ENCODE peak calls at places on chromosomes 5 and 9, in ten cellular contexts. One of them, this sample, is unnamed.

GRCh38 chr5:135330798-135331096 is 68.3 kb downstream of the MACROH2A1 start:
- DNase-seq in CD4-positive, alpha-beta T cell: no peak
- DNase-seq in natural killer cell: no peak
- DNase-seq in PC-3: no peak
- DNase-seq in ovary: no peak
- DNase-seq in colonic mucosa: no peak
- DNase-seq in thoracic aorta: no peak
- DNase-seq in RWPE1: no peak
- DNase-seq in AG09309: no peak
- DNase-seq in lower lobe of right lung: no peak
- DNase-seq in this sample: no peak

GRCh38 chr9:113984639-113985380 is 93.3 kb downstream of the AMBP start:
- DNase-seq in AG09309: no peak
- DNase-seq in lower lobe of right lung: no peak
- DNase-seq in RWPE1: no peak
- DNase-seq in thoracic aorta: no peak
- DNase-seq in CD4-positive, alpha-beta T cell: no peak
- DNase-seq in natural killer cell: no peak
- DNase-seq in ovary: no peak
- DNase-seq in colonic mucosa: no peak
- DNase-seq in PC-3: no peak
- DNase-seq in this sample: no peak

GRCh38 chr9:113985968-113986585 is 92.0 kb downstream of the AMBP start:
- DNase-seq in lower lobe of right lung: no peak
- DNase-seq in thoracic aorta: no peak
- DNase-seq in colonic mucosa: no peak
- DNase-seq in PC-3: no peak
- DNase-seq in RWPE1: no peak
- DNase-seq in AG09309: no peak
- DNase-seq in natural killer cell: no peak
- DNase-seq in ovary: no peak
- DNase-seq in CD4-positive, alpha-beta T cell: no peak
- DNase-seq in this sample: no peak

GRCh38 chr9:125413579-125413978 is 152.0 kb downstream of the GAPVD1 start:
- DNase-seq in natural killer cell: no peak
- DNase-seq in PC-3: no peak
- DNase-seq in colonic mucosa: no peak
- DNase-seq in ovary: no peak
- DNase-seq in RWPE1: no peak
- DNase-seq in lower lobe of right lung: no peak
- DNase-seq in CD4-positive, alpha-beta T cell: no peak
- DNase-seq in AG09309: no peak
- DNase-seq in thoracic aorta: no peak
- DNase-seq in this sample: no peak

GRCh38 chr5:87151547-87151946 is 116.1 kb upstream of the RASA1 start:
- DNase-seq in CD4-positive, alpha-beta T cell: no peak
- DNase-seq in RWPE1: peak; percentile 49
- DNase-seq in PC-3: peak; percentile 97
- DNase-seq in colonic mucosa: no peak
- DNase-seq in ovary: no peak
- DNase-seq in thoracic aorta: no peak
- DNase-seq in lower lobe of right lung: no peak
- DNase-seq in AG09309: peak; percentile 44
- DNase-seq in natural killer cell: no peak
- DNase-seq in this sample: no peak

GRCh38 chr5:145838276-145838675 is 3.1 kb upstream of the PRELID2 start:
- DNase-seq in PC-3: no peak
- DNase-seq in natural killer cell: no peak
- DNase-seq in thoracic aorta: no peak
- DNase-seq in colonic mucosa: no peak
- DNase-seq in CD4-positive, alpha-beta T cell: no peak
- DNase-seq in AG09309: no peak
- DNase-seq in ovary: no peak
- DNase-seq in RWPE1: no peak
- DNase-seq in lower lobe of right lung: no peak
- DNase-seq in this sample: no peak

GRCh38 chr5:72452515-72453259 is 54.5 kb downstream of the ZNF366 start:
- DNase-seq in RWPE1: peak; percentile 92
- DNase-seq in CD4-positive, alpha-beta T cell: no peak
- DNase-seq in PC-3: peak; percentile 77
- DNase-seq in natural killer cell: no peak
- DNase-seq in lower lobe of right lung: no peak
- DNase-seq in ovary: peak; percentile 77
- DNase-seq in AG09309: peak; percentile 55
- DNase-seq in thoracic aorta: peak; percentile 59
- DNase-seq in colonic mucosa: peak; percentile 80
- DNase-seq in this sample: no peak

GRCh38 chr9:131525643-131526565 is 5.2 kb downstream of the UCK1 start:
- DNase-seq in RWPE1: no peak
- DNase-seq in colonic mucosa: no peak
- DNase-seq in thoracic aorta: no peak
- DNase-seq in AG09309: no peak
- DNase-seq in ovary: no peak
- DNase-seq in PC-3: no peak
- DNase-seq in lower lobe of right lung: no peak
- DNase-seq in natural killer cell: no peak
- DNase-seq in CD4-positive, alpha-beta T cell: no peak
- DNase-seq in this sample: no peak

GRCh38 chr5:109619024-109619460 is 70.7 kb upstream of the MAN2A1 start:
- DNase-seq in PC-3: no peak
- DNase-seq in natural killer cell: no peak
- DNase-seq in RWPE1: no peak
- DNase-seq in ovary: no peak
- DNase-seq in colonic mucosa: no peak
- DNase-seq in CD4-positive, alpha-beta T cell: no peak
- DNase-seq in thoracic aorta: no peak
- DNase-seq in lower lobe of right lung: no peak
- DNase-seq in AG09309: no peak
- DNase-seq in this sample: no peak

GRCh38 chr9:88747768-88748167 is 212.8 kb downstream of the NXNL2 start:
- DNase-seq in RWPE1: peak; percentile 82
- DNase-seq in CD4-positive, alpha-beta T cell: no peak
- DNase-seq in thoracic aorta: no peak
- DNase-seq in colonic mucosa: peak; percentile 33
- DNase-seq in ovary: no peak
- DNase-seq in lower lobe of right lung: no peak
- DNase-seq in AG09309: peak; percentile 84
- DNase-seq in natural killer cell: no peak
- DNase-seq in PC-3: peak; percentile 72
- DNase-seq in this sample: no peak

GRCh38 chr9:134355561-134356278 is 29.5 kb downstream of the RXRA start:
- DNase-seq in CD4-positive, alpha-beta T cell: no peak
- DNase-seq in thoracic aorta: no peak
- DNase-seq in RWPE1: peak; percentile 88
- DNase-seq in lower lobe of right lung: peak; percentile 85
- DNase-seq in ovary: no peak
- DNase-seq in natural killer cell: no peak
- DNase-seq in PC-3: peak; percentile 29
- DNase-seq in AG09309: no peak
- DNase-seq in colonic mucosa: peak; percentile 84
- DNase-seq in this sample: no peak

GRCh38 chr9:97502222-97502983 is 937 bp downstream of the TMOD1 start:
- DNase-seq in CD4-positive, alpha-beta T cell: no peak
- DNase-seq in thoracic aorta: no peak
- DNase-seq in RWPE1: no peak
- DNase-seq in lower lobe of right lung: peak; percentile 49
- DNase-seq in natural killer cell: no peak
- DNase-seq in PC-3: no peak
- DNase-seq in ovary: no peak
- DNase-seq in colonic mucosa: no peak
- DNase-seq in AG09309: no peak
- DNase-seq in this sample: no peak

GRCh38 chr9:97500263-97500662 is 1.2 kb upstream of the TMOD1 start:
- DNase-seq in lower lobe of right lung: no peak
- DNase-seq in ovary: no peak
- DNase-seq in thoracic aorta: no peak
- DNase-seq in RWPE1: no peak
- DNase-seq in CD4-positive, alpha-beta T cell: no peak
- DNase-seq in AG09309: no peak
- DNase-seq in natural killer cell: no peak
- DNase-seq in colonic mucosa: no peak
- DNase-seq in PC-3: no peak
- DNase-seq in this sample: no peak

GRCh38 chr9:97501972-97502221 is 431 bp downstream of the TMOD1 start:
- DNase-seq in PC-3: no peak
- DNase-seq in thoracic aorta: no peak
- DNase-seq in lower lobe of right lung: no peak
- DNase-seq in natural killer cell: no peak
- DNase-seq in colonic mucosa: no peak
- DNase-seq in AG09309: no peak
- DNase-seq in RWPE1: no peak
- DNase-seq in ovary: no peak
- DNase-seq in CD4-positive, alpha-beta T cell: no peak
- DNase-seq in this sample: no peak

GRCh38 chr9:97500765-97501176 is 695 bp upstream of the TMOD1 start:
- DNase-seq in lower lobe of right lung: no peak
- DNase-seq in ovary: no peak
- DNase-seq in natural killer cell: no peak
- DNase-seq in colonic mucosa: no peak
- DNase-seq in CD4-positive, alpha-beta T cell: no peak
- DNase-seq in AG09309: no peak
- DNase-seq in RWPE1: no peak
- DNase-seq in thoracic aorta: no peak
- DNase-seq in PC-3: no peak
- DNase-seq in this sample: no peak

DNA sequence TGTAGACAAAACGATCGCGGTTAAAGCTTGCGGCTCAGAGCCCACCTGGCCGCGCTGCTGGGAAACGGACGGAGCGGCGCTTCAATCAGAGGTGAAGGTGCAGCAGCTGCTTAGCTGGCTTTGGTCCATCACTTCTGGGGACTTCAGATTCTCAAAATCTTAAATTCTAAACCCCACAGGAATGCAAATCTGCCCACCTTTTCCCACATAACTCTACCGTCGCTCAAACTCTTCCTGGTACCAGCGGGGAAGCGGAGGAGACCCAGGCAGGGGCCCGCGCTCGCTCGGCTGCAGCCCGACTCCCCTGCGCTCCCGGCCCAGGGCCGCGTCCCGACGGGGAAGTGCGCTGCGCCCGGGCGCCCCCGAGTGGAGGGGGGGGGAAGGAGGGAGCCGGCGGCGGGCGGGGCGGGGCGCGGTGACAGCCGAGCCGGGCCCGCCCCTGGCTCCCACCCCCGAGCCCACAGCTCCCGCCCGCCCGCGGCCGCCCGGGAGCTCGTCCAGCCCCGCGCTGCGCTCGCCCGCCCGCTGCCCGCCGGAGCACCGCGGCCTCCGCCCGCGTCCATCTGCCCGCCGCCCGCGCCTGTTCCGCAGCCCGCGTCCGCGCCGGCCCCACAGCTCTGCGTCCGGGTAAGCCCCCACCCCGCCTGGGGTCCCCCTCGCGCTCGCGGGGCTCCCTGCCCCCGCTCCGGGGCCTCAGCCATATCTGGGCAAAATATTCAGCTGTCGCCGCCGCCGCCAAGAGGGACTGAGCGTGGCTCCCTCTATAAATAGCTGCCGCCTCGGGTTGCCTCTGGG is at the start of gene TMOD1:
- DNase-seq in RWPE1: peak; percentile 93
- DNase-seq in thoracic aorta: no peak
- DNase-seq in CD4-positive, alpha-beta T cell: no peak
- DNase-seq in colonic mucosa: peak; percentile 75
- DNase-seq in PC-3: peak; percentile 58
- DNase-seq in AG09309: no peak
- DNase-seq in natural killer cell: peak; percentile 28
- DNase-seq in ovary: peak; percentile 83
- DNase-seq in lower lobe of right lung: peak; percentile 78
- DNase-seq in this sample: no peak
- TF ChIP-seq CTCF in RWPE1: peak; percentile 70
- TF ChIP-seq CTCF in thoracic aorta: peak; percentile 18
- TF ChIP-seq CTCF in CD4-positive, alpha-beta T cell: no peak
- TF ChIP-seq CTCF in colonic mucosa: no peak
- TF ChIP-seq CTCF in PC-3: peak; percentile 25
- TF ChIP-seq CTCF in AG09309: no peak
- TF ChIP-seq CTCF in natural killer cell: no peak
- TF ChIP-seq CTCF in ovary: no peak
- TF ChIP-seq CTCF in lower lobe of right lung: peak; percentile 17
- TF ChIP-seq CTCF in this sample: no peak

DNA sequence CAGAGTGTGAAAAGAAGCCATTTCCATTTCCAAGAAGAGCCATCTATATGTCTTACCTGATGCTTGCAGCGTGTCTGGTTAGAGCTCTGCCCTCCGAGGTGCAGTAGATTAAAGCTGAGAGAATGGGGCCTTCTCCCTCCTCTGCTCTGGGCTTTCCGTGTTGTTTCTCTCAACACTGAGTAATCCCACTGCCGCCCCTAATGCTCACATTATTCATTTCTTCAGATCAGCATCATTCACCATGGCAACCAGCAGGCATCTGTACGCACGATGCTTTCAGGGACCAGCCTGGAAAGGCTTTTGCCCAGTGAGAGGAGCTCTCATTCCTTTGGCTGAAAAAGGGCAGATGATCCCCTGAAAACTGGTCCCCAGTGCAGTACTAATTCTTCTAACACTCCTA is 79.6 kb downstream of the CYFIP2 start:
- DNase-seq in natural killer cell: no peak
- DNase-seq in thoracic aorta: no peak
- DNase-seq in lower lobe of right lung: no peak
- DNase-seq in CD4-positive, alpha-beta T cell: no peak
- DNase-seq in RWPE1: no peak
- DNase-seq in PC-3: no peak
- DNase-seq in colonic mucosa: no peak
- DNase-seq in ovary: no peak
- DNase-seq in AG09309: no peak
- DNase-seq in this sample: no peak
- TF ChIP-seq CTCF in natural killer cell: no peak
- TF ChIP-seq CTCF in thoracic aorta: no peak
- TF ChIP-seq CTCF in lower lobe of right lung: no peak
- TF ChIP-seq CTCF in CD4-positive, alpha-beta T cell: no peak
- TF ChIP-seq CTCF in RWPE1: no peak
- TF ChIP-seq CTCF in PC-3: no peak
- TF ChIP-seq CTCF in colonic mucosa: no peak
- TF ChIP-seq CTCF in ovary: no peak
- TF ChIP-seq CTCF in AG09309: no peak
- TF ChIP-seq CTCF in this sample: no peak

DNA sequence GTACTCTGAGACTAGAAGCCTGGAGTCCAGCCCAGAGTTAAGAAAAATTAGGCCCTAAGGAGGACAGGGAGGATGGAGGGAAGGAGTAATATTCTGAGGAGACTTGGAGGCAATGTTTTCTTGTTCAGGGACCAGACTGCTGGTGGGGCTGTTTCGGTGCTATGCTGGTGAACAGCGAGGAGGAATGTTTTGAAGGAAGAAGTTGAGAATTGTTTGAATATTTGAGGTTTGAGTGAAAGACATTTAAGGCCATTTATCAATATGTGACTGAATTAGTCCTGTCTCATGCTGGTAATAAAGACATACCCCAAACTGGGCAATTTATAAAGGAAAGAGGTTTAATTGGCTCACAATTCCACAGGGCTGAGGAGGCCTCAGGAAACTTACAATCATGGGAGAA is 552.5 kb upstream of the DAB2 start:
- DNase-seq in thoracic aorta: no peak
- DNase-seq in lower lobe of right lung: no peak
- DNase-seq in colonic mucosa: no peak
- DNase-seq in natural killer cell: no peak
- DNase-seq in CD4-positive, alpha-beta T cell: no peak
- DNase-seq in PC-3: no peak
- DNase-seq in RWPE1: no peak
- DNase-seq in ovary: no peak
- DNase-seq in AG09309: no peak
- DNase-seq in this sample: no peak
- TF ChIP-seq CTCF in thoracic aorta: no peak
- TF ChIP-seq CTCF in lower lobe of right lung: no peak
- TF ChIP-seq CTCF in colonic mucosa: no peak
- TF ChIP-seq CTCF in natural killer cell: no peak
- TF ChIP-seq CTCF in CD4-positive, alpha-beta T cell: no peak
- TF ChIP-seq CTCF in PC-3: no peak
- TF ChIP-seq CTCF in RWPE1: no peak
- TF ChIP-seq CTCF in ovary: no peak
- TF ChIP-seq CTCF in AG09309: no peak
- TF ChIP-seq CTCF in this sample: no peak

GRCh38 chr9:91004484-91004883 is 202.9 kb downstream of the SYK start:
- DNase-seq in lower lobe of right lung: no peak
- DNase-seq in PC-3: no peak
- DNase-seq in natural killer cell: no peak
- DNase-seq in colonic mucosa: no peak
- DNase-seq in CD4-positive, alpha-beta T cell: no peak
- DNase-seq in RWPE1: no peak
- DNase-seq in ovary: no peak
- DNase-seq in thoracic aorta: no peak
- DNase-seq in AG09309: no peak
- DNase-seq in this sample: no peak
- TF ChIP-seq CTCF in lower lobe of right lung: no peak
- TF ChIP-seq CTCF in PC-3: no peak
- TF ChIP-seq CTCF in natural killer cell: no peak
- TF ChIP-seq CTCF in colonic mucosa: no peak
- TF ChIP-seq CTCF in CD4-positive, alpha-beta T cell: no peak
- TF ChIP-seq CTCF in RWPE1: no peak
- TF ChIP-seq CTCF in ovary: no peak
- TF ChIP-seq CTCF in thoracic aorta: no peak
- TF ChIP-seq CTCF in AG09309: peak; percentile 26
- TF ChIP-seq CTCF in this sample: no peak